ENCODE peak calls at places on chromosomes 11 and 22, in five cellular contexts. One of them, this sample, is unnamed.

GRCh38 chr11:19816040-19816439 is 103.4 kb downstream of the NAV2 start:
- DNase-seq in IMR-90: no peak
- DNase-seq in AG04449: no peak
- DNase-seq in esophagus muscularis mucosa: no peak
- DNase-seq in transverse colon: no peak
- DNase-seq in this sample: peak; percentile 74

GRCh38 chr22:20966883-20967696 is at the start of gene AIFM3:
- DNase-seq in IMR-90: no peak
- DNase-seq in AG04449: no peak
- DNase-seq in esophagus muscularis mucosa: no peak
- DNase-seq in transverse colon: no peak
- DNase-seq in this sample: no peak

GRCh38 chr11:57775474-57775873 is 13.9 kb downstream of the CTNND1 start:
- DNase-seq in IMR-90: no peak
- DNase-seq in AG04449: no peak
- DNase-seq in esophagus muscularis mucosa: no peak
- DNase-seq in transverse colon: no peak
- DNase-seq in this sample: no peak

GRCh38 chr11:24348908-24349307 is 147.9 kb upstream of the LUZP2 start:
- DNase-seq in IMR-90: no peak
- DNase-seq in AG04449: no peak
- DNase-seq in esophagus muscularis mucosa: no peak
- DNase-seq in transverse colon: no peak
- DNase-seq in this sample: no peak

GRCh38 chr11:63813035-63813562 is at the start of gene SPINDOC:
- DNase-seq in IMR-90: peak; percentile 47
- DNase-seq in AG04449: no peak
- DNase-seq in esophagus muscularis mucosa: peak; percentile 93
- DNase-seq in transverse colon: peak; percentile 82
- DNase-seq in this sample: peak; percentile 58

GRCh38 chr11:44097821-44098220 is 2.3 kb downstream of the EXT2 start:
- DNase-seq in IMR-90: peak; percentile 13
- DNase-seq in AG04449: no peak
- DNase-seq in esophagus muscularis mucosa: no peak
- DNase-seq in transverse colon: no peak
- DNase-seq in this sample: no peak

GRCh38 chr11:79229047-79229446 is 211.8 kb downstream of the TENM4 start:
- DNase-seq in IMR-90: no peak
- DNase-seq in AG04449: no peak
- DNase-seq in esophagus muscularis mucosa: no peak
- DNase-seq in transverse colon: no peak
- DNase-seq in this sample: no peak

GRCh38 chr11:123469089-123469488 is 39.0 kb downstream of the GRAMD1B start:
- DNase-seq in IMR-90: no peak
- DNase-seq in AG04449: no peak
- DNase-seq in esophagus muscularis mucosa: no peak
- DNase-seq in transverse colon: no peak
- DNase-seq in this sample: no peak

GRCh38 chr11:86696451-86696850 is 24.0 kb upstream of the ME3 start:
- DNase-seq in IMR-90: no peak
- DNase-seq in AG04449: no peak
- DNase-seq in esophagus muscularis mucosa: no peak
- DNase-seq in transverse colon: no peak
- DNase-seq in this sample: no peak

GRCh38 chr22:31926969-31927368 is 17.4 kb upstream of the YWHAH start:
- DNase-seq in IMR-90: no peak
- DNase-seq in AG04449: no peak
- DNase-seq in esophagus muscularis mucosa: no peak
- DNase-seq in transverse colon: no peak
- DNase-seq in this sample: no peak

GRCh38 chr11:35927730-35928129 is 16.1 kb upstream of the LDLRAD3 start:
- DNase-seq in IMR-90: peak; percentile 38
- DNase-seq in AG04449: no peak
- DNase-seq in esophagus muscularis mucosa: no peak
- DNase-seq in transverse colon: peak; percentile 42
- DNase-seq in this sample: peak; percentile 32

GRCh38 chr11:112509300-112509699 is 248.6 kb upstream of the PLET1 start:
- DNase-seq in IMR-90: no peak
- DNase-seq in AG04449: no peak
- DNase-seq in esophagus muscularis mucosa: no peak
- DNase-seq in transverse colon: no peak
- DNase-seq in this sample: no peak

GRCh38 chr11:46272816-46273427 is 4.5 kb upstream of the CREB3L1 start:
- DNase-seq in IMR-90: peak; percentile 76
- DNase-seq in AG04449: no peak
- DNase-seq in esophagus muscularis mucosa: no peak
- DNase-seq in transverse colon: peak; percentile 74
- DNase-seq in this sample: peak; percentile 84

GRCh38 chr11:62725686-62726085 is 1.6 kb downstream of the HNRNPUL2 start:
- DNase-seq in IMR-90: no peak
- DNase-seq in AG04449: no peak
- DNase-seq in esophagus muscularis mucosa: no peak
- DNase-seq in transverse colon: no peak
- DNase-seq in this sample: no peak

GRCh38 chr11:113273720-113274119 is 40.7 kb upstream of the TTC12 start:
- DNase-seq in IMR-90: no peak
- DNase-seq in AG04449: no peak
- DNase-seq in esophagus muscularis mucosa: no peak
- DNase-seq in transverse colon: no peak
- DNase-seq in this sample: no peak

GRCh38 chr11:2446590-2447252 is 1.9 kb downstream of the KCNQ1 start:
- DNase-seq in IMR-90: no peak
- DNase-seq in AG04449: no peak
- DNase-seq in esophagus muscularis mucosa: no peak
- DNase-seq in transverse colon: no peak
- DNase-seq in this sample: no peak

GRCh38 chr11:27183672-27184457 is 143.2 kb downstream of the BBOX1 start:
- DNase-seq in IMR-90: peak; percentile 72
- DNase-seq in AG04449: peak; percentile 38
- DNase-seq in esophagus muscularis mucosa: no peak
- DNase-seq in transverse colon: peak; percentile 56
- DNase-seq in this sample: peak; percentile 80

GRCh38 chr11:112584674-112585073 is 324.0 kb upstream of the PLET1 start:
- DNase-seq in IMR-90: no peak
- DNase-seq in AG04449: no peak
- DNase-seq in esophagus muscularis mucosa: peak; percentile 70
- DNase-seq in transverse colon: no peak
- DNase-seq in this sample: no peak

GRCh38 chr22:22616636-22617035 is 27.8 kb upstream of the GGTLC2 start:
- DNase-seq in IMR-90: no peak
- DNase-seq in AG04449: no peak
- DNase-seq in esophagus muscularis mucosa: peak; percentile 85
- DNase-seq in transverse colon: no peak
- DNase-seq in this sample: no peak

GRCh38 chr11:46295312-46295995 is 18.0 kb downstream of the CREB3L1 start:
- DNase-seq in IMR-90: peak; percentile 72
- DNase-seq in AG04449: no peak
- DNase-seq in esophagus muscularis mucosa: no peak
- DNase-seq in transverse colon: peak; percentile 70
- DNase-seq in this sample: peak; percentile 75

GRCh38 chr22:43291381-43291780 is 51.8 kb downstream of the SCUBE1 start:
- DNase-seq in IMR-90: no peak
- DNase-seq in AG04449: no peak
- DNase-seq in esophagus muscularis mucosa: no peak
- DNase-seq in transverse colon: no peak
- DNase-seq in this sample: no peak

GRCh38 chr22:43288378-43288777 is 54.8 kb downstream of the SCUBE1 start:
- DNase-seq in IMR-90: no peak
- DNase-seq in AG04449: no peak
- DNase-seq in esophagus muscularis mucosa: no peak
- DNase-seq in transverse colon: no peak
- DNase-seq in this sample: no peak

GRCh38 chr22:43289551-43289963 is 53.6 kb downstream of the SCUBE1 start:
- DNase-seq in IMR-90: peak; percentile 11
- DNase-seq in AG04449: no peak
- DNase-seq in esophagus muscularis mucosa: no peak
- DNase-seq in transverse colon: no peak
- DNase-seq in this sample: peak; percentile 5

GRCh38 chr22:43288807-43289417 is 54.3 kb downstream of the SCUBE1 start:
- DNase-seq in IMR-90: no peak
- DNase-seq in AG04449: no peak
- DNase-seq in esophagus muscularis mucosa: no peak
- DNase-seq in transverse colon: no peak
- DNase-seq in this sample: no peak

GRCh38 chr22:43289976-43290663 is 53.1 kb downstream of the SCUBE1 start:
- DNase-seq in IMR-90: peak; percentile 11
- DNase-seq in AG04449: no peak
- DNase-seq in esophagus muscularis mucosa: no peak
- DNase-seq in transverse colon: no peak
- DNase-seq in this sample: peak; percentile 47
- H3K4me3 ChIP-seq in IMR-90: no peak overlapping the region
- H3K4me3 ChIP-seq in AG04449: no peak overlapping the region
- H3K4me3 ChIP-seq in esophagus muscularis mucosa: peak overlapping the region; percentile 33
- H3K4me3 ChIP-seq in transverse colon: no peak overlapping the region
- H3K4me3 ChIP-seq in this sample: peak overlapping the region; percentile 45

GRCh38 chr11:71120346-71120963 is 131.9 kb downstream of the SHANK2 start:
- DNase-seq in IMR-90: no peak
- DNase-seq in AG04449: no peak
- DNase-seq in esophagus muscularis mucosa: no peak
- DNase-seq in transverse colon: peak; percentile 42
- DNase-seq in this sample: no peak
- TF ChIP-seq CTCF in IMR-90: peak; percentile 24
- TF ChIP-seq CTCF in AG04449: no peak
- TF ChIP-seq CTCF in esophagus muscularis mucosa: peak; percentile 2
- TF ChIP-seq CTCF in transverse colon: peak; percentile 8
- TF ChIP-seq CTCF in this sample: no peak

DNA sequence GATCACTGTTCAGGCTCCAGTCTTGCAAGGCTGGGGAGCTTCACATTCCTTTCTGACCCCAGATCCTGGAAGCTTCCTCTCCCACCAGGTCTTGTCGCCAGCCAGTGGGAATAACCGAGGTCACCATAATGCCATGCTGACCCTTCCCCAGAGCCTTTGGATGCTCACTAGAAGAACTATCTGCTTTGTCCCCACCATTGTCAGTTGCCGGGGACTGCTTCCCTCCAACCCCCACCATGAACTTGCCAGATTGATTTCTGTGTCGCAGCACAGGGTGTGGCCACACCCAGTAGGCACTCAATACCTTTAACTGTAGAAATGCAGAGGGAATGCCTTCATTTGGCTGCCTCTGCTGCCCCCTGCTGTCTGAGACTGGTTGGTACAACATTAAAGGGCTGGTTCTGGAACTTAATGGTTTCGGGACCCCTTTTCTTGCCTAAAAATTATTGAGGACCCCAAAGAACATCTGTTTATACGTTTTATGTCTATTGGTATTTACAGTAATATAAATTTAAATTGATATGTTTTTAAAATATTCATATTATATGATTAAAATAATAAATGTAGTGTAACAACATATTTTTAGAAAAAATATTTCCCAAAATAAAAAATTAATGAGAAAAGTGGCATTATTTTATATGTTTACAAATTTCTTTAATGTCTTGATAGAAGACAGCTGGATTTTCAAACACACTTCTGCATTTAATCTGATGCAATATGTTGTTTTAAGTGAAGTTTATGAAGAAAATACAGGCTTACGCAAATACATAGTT is 6.6 kb upstream of the GDPD5 start:
- DNase-seq in IMR-90: peak; percentile 41
- DNase-seq in AG04449: no peak
- DNase-seq in esophagus muscularis mucosa: no peak
- DNase-seq in transverse colon: peak; percentile 80
- DNase-seq in this sample: peak; percentile 33
- H3K4me3 ChIP-seq in IMR-90: no peak overlapping the region
- H3K4me3 ChIP-seq in AG04449: no peak overlapping the region
- H3K4me3 ChIP-seq in esophagus muscularis mucosa: no peak overlapping the region
- H3K4me3 ChIP-seq in transverse colon: no peak overlapping the region
- H3K4me3 ChIP-seq in this sample: no peak overlapping the region

DNA sequence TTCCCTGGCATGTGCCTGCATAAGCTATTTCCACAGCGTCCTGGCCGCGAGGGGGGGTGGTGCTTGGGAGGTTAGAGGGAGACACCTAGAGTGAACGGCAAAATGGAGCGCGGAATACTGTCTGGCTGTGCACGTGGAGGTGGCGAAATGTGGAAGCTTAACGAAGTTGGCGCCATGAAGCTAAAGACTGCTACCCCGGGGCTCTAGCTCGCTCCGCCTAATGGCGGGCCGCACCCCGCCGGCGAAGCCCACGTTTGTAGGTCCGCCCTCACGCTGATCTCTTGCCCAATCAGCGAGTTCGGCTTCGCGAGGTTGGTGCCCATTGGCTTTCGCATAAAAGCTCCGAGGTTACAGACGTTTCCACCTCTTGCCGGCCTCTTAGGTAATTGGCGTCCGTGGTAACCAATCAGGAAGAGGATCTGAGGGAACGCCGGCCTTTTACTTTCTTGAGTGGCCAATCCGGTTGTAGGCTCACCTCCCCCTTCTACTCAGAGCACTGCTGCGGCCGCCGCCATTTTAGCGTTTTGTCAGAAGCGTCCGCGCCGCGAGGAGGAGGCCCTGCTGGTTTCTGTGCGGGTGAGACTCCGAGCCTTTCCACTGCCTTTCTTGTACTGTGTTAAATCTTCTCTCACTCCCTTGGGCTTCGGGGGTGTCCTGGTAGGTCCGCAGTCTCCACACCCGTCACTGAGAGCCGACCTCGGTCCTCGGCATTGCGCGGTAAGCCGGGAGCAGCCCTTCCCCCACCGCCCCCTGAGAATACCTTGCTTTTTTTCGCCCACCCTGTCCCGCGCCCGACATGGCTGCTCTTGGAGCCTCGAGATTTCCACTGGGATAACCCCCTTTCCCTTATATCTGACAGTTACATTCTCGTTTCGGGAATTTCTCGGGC is at the start of gene RBM4:
- DNase-seq in IMR-90: peak; percentile 100
- DNase-seq in AG04449: peak; percentile 99
- DNase-seq in esophagus muscularis mucosa: peak; percentile 100
- DNase-seq in transverse colon: peak; percentile 98
- DNase-seq in this sample: peak; percentile 100
- TF ChIP-seq CTCF in IMR-90: no peak
- TF ChIP-seq CTCF in AG04449: no peak
- TF ChIP-seq CTCF in esophagus muscularis mucosa: no peak
- TF ChIP-seq CTCF in transverse colon: no peak
- TF ChIP-seq CTCF in this sample: peak; percentile 30